ENCODE peak calls at places on chromosomes 5 and 9, in six cellular contexts. E is effector CD4-positive, alpha-beta T cell; Z is caudate nucleus; G is activated CD4-positive, alpha-beta T cell treated with anti-CD3 and anti-CD28 coated beads, Interleukin-2, amount 10 ng/mL, durations not matched to agents 7 days and 5 days; Y is midbrain; R is pons. M is an unnamed sample.

GRCh38 chr5:121797677-121798518 is 53.8 kb upstream of the FTMT start:
- DNase-seq in E (no peak), Z (no peak), G (no peak), Y (no peak), R (no peak), M (no peak)

GRCh38 chr9:86369810-86370209 is 15.6 kb upstream of the TUT7 start:
- DNase-seq in E (no peak), Z (no peak), G (no peak), Y (no peak), R (no peak), M (no peak)

GRCh38 chr9:113155911-113156559 is 5.2 kb downstream of the SLC31A2 start:
- DNase-seq in E (no peak), Z (peak; percentile 18), G (peak; percentile 42), Y (no peak), R (peak; percentile 51), M (no peak)

GRCh38 chr5:95382843-95383242 is 8.3 kb upstream of the FAM81B start:
- DNase-seq in E (no peak), Z (no peak), G (no peak), Y (no peak), R (no peak), M (no peak)

GRCh38 chr9:6873862-6874261 is 116.1 kb downstream of the KDM4C start:
- DNase-seq in E (no peak), Z (no peak), G (no peak), Y (peak; percentile 44), R (peak; percentile 61), M (peak; percentile 75)

GRCh38 chr9:76403352-76403751 is 9.1 kb upstream of the RFK start:
- DNase-seq in E (no peak), Z (no peak), G (peak; percentile 45), Y (peak; percentile 17), R (peak; percentile 46), M (peak; percentile 58)

GRCh38 chr5:169099801-169100734 is 200.9 kb downstream of the SLIT3 start:
- DNase-seq in E (no peak), Z (no peak), G (no peak), Y (no peak), R (no peak), M (peak; percentile 95)

GRCh38 chr5:73985145-73985544 is 359.1 kb downstream of the ARHGEF28 start:
- DNase-seq in E (no peak), Z (no peak), G (no peak), Y (no peak), R (peak; percentile 4), M (no peak)

GRCh38 chr5:42715791-42716190 is 40.8 kb upstream of the CCDC152 start:
- DNase-seq in E (no peak), Z (no peak), G (no peak), Y (no peak), R (no peak), M (no peak)

GRCh38 chr5:59579101-59579885 is 314.2 kb downstream of the PDE4D start:
- DNase-seq in E (no peak), Z (no peak), G (no peak), Y (peak; percentile 52), R (peak; percentile 90), M (peak; percentile 40)

GRCh38 chr5:123951204-123951977 is 439.4 kb downstream of the CSNK1G3 start:
- DNase-seq in E (no peak), Z (no peak), G (no peak), Y (no peak), R (no peak), M (no peak)

GRCh38 chr9:1335174-1335573 is 285.0 kb downstream of the DMRT2 start:
- DNase-seq in E (no peak), Z (no peak), G (no peak), Y (no peak), R (no peak), M (no peak)

GRCh38 chr9:14715102-14715501 is 7.4 kb downstream of the CER1 start:
- DNase-seq in E (no peak), Z (no peak), G (no peak), Y (no peak), R (no peak), M (no peak)

GRCh38 chr5:79694652-79695051 is 5.0 kb downstream of the CMYA5 start:
- DNase-seq in E (no peak), Z (no peak), G (no peak), Y (no peak), R (no peak), M (no peak)

GRCh38 chr9:114521846-114522245 is 16.6 kb upstream of the WHRN start:
- DNase-seq in E (no peak), Z (no peak), G (no peak), Y (no peak), R (no peak), M (no peak)

GRCh38 chr5:177470759-177471536 is 2.5 kb downstream of the DBN1 start:
- DNase-seq in E (no peak), Z (no peak), G (no peak), Y (no peak), R (no peak), M (no peak)

GRCh38 chr9:1216532-1216931 is 166.4 kb downstream of the DMRT2 start:
- DNase-seq in E (no peak), Z (no peak), G (no peak), Y (no peak), R (no peak), M (no peak)

GRCh38 chr9:74132986-74133385 is 364.1 kb upstream of the RORB start:
- DNase-seq in E (no peak), Z (no peak), G (no peak), Y (no peak), R (no peak), M (no peak)

GRCh38 chr9:121962421-121962820 is 130.7 kb downstream of the TTLL11 start:
- DNase-seq in E (no peak), Z (no peak), G (no peak), Y (no peak), R (no peak), M (no peak)

GRCh38 chr5:80141147-80141671 is 106.1 kb downstream of the THBS4 start:
- DNase-seq in E (no peak), Z (no peak), G (no peak), Y (peak; percentile 35), R (peak; percentile 84), M (no peak)

GRCh38 chr5:177526191-177526590 is 9.4 kb upstream of the DDX41 start:
- DNase-seq in E (no peak), Z (no peak), G (no peak), Y (no peak), R (no peak), M (no peak)

GRCh38 chr5:57662991-57663390 is 180.4 kb upstream of the ACTBL2 start:
- DNase-seq in E (no peak), Z (no peak), G (no peak), Y (no peak), R (no peak), M (no peak)

GRCh38 chr9:38253200-38253599 is 139.3 kb upstream of the ALDH1B1 start:
- DNase-seq in E (no peak), Z (no peak), G (no peak), Y (no peak), R (no peak), M (no peak)

GRCh38 chr9:1890806-1891205 is 124.3 kb upstream of the SMARCA2 start:
- DNase-seq in E (no peak), Z (no peak), G (no peak), Y (no peak), R (no peak), M (no peak)

GRCh38 chr5:167973126-167973525 is 318.3 kb upstream of the WWC1 start:
- DNase-seq in E (no peak), Z (no peak), G (no peak), Y (no peak), R (no peak), M (no peak)

GRCh38 chr5:10106806-10107205 is 142.9 kb downstream of the ATPSCKMT start:
- DNase-seq in E (no peak), Z (no peak), G (no peak), Y (no peak), R (no peak), M (no peak)

GRCh38 chr5:73391441-73391871 is 57.1 kb downstream of the FOXD1 start:
- DNase-seq in E (no peak), Z (no peak), G (no peak), Y (no peak), R (no peak), M (no peak)